ENCODE peak calls at places on chromosomes 11 and 22, in six cellular contexts. T is brain microvascular endothelial cell, J is foreskin fibroblast, W is cardiac muscle cell, O is stomach, R is fibroblast of lung. B is an unnamed sample.

GRCh38 chr11:38005597-38005996 is 1407.6 kb upstream of the RAG2 start:
- DNase-seq in T (no peak), J (peak), W (peak), O (no peak), R (peak), B (peak)

GRCh38 chr11:96486890-96487633 is 97.2 kb downstream of the JRKL start:
- DNase-seq in T (peak), J (no peak), W (peak), O (peak), R (peak), B (no peak)

GRCh38 chr11:73402834-73403185 is 26.6 kb downstream of the RELT start:
- DNase-seq in T (no peak), J (peak), W (no peak), O (no peak), R (no peak), B (no peak)

GRCh38 chr22:45649809-45650208 is 21.8 kb upstream of the ATXN10 start:
- DNase-seq in T (no peak), J (no peak), W (no peak), O (no peak), R (no peak), B (no peak)

GRCh38 chr11:119453881-119454280 is 30.9 kb upstream of the THY1 start:
- DNase-seq in T (no peak), J (no peak), W (no peak), O (no peak), R (no peak), B (no peak)

GRCh38 chr11:31702966-31703365 is 108.2 kb downstream of the PAX6 start:
- DNase-seq in T (peak), J (peak), W (no peak), O (no peak), R (peak), B (no peak)

GRCh38 chr22:39710380-39711117 is 140.0 kb downstream of the CACNA1I start:
- DNase-seq in T (no peak), J (no peak), W (peak), O (no peak), R (peak), B (no peak)

GRCh38 chr11:1520987-1521349 is 34.4 kb upstream of the MOB2 start:
- DNase-seq in T (no peak), J (peak), W (peak), O (no peak), R (no peak), B (no peak)

GRCh38 chr11:1295086-1295485 is 14.3 kb downstream of the TOLLIP start:
- DNase-seq in T (no peak), J (no peak), W (no peak), O (no peak), R (no peak), B (no peak)

GRCh38 chr11:115179647-115180046 is 324.6 kb downstream of the CADM1 start:
- DNase-seq in T (no peak), J (no peak), W (no peak), O (no peak), R (no peak), B (no peak)

DNA sequence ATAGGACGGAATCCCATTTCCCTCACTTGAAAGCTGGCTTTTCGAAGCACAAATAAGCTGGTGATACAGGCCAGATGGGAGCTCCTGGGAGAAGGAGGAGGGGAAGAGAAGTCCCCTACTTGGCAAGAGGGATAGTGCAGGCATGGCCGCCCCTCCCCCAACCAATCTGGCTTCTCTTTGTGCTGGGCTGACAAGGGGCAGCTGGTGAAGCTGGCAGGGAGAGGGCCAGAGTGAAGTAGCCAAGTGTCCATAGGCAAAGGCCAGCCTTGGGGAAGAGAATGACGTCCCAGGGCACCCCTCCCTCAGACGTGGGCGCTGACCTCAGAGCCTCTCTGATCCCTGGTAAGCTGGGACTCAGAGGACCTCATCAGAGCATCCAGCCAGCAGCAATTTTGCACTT is 78.7 kb upstream of the GRAMD1B start:
- DNase-seq in T (no peak), J (no peak), W (peak), O (no peak), R (no peak), B (no peak)
- H3K4me3 ChIP-seq in T (no peak), J (no peak), W (no peak), O (no peak), R (no peak), B (no peak)

GRCh38 chr11:61701298-61701993 is 21.3 kb downstream of the DAGLA start:
- DNase-seq in T (no peak), J (peak), W (no peak), O (no peak), R (no peak), B (no peak)
- TF ChIP-seq CTCF in T (peak), J (peak), W (peak), O (no peak), R (peak), B (peak)

DNA sequence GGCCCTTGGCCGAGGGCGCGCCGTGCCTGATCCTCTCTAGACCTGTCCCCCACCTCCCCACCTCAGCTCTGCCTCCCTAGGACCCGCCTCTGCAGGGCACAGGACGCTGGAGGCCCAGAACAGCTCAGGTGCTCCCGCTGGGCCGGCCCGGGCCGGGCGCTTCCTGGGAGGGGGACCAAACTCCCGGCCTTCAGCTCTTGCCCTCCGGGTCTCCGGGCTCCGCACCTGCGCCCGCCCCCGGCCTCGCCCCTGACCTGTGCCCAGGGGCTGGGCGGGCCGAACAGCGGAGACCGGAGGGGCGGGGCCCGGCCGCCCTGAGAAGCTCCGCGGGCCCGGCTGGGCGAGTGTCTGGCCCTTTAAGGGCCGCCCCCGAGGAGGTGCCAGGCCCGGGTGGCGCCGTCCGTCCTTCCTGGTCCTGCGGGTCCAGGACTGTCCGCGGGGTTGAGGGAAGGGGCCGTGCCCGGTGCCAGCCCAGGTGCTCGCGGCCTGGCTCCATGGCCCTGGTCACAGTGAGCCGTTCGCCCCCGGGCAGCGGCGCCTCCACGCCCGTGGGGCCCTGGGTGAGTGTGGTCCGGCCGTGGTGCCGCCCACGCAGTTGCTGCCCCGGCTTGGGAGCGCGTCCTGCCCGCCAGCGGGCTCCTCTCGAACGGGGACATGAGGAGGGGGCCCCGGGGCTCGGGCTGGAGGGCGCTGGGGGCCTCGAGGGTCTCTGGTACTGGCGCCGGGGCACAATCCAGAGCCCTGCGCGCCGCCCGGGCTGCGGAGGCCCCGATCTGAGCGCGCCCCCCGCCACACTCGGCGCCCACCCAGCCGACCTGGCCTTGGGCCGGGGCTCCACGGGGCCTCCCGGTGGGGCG is at the start of gene SSH3:
- DNase-seq in T (no peak), J (peak), W (peak), O (peak), R (peak), B (no peak)
- H3K4me3 ChIP-seq in T (peak), J (peak), W (peak), O (peak), R (peak), B (peak)

GRCh38 chr11:12914401-12914912 is 94.7 kb upstream of the RASSF10 start:
- DNase-seq in T (no peak), J (peak), W (peak), O (no peak), R (peak), B (peak)
- TF ChIP-seq CTCF in T (peak), J (peak), W (peak), O (peak), R (peak), B (peak)

DNA sequence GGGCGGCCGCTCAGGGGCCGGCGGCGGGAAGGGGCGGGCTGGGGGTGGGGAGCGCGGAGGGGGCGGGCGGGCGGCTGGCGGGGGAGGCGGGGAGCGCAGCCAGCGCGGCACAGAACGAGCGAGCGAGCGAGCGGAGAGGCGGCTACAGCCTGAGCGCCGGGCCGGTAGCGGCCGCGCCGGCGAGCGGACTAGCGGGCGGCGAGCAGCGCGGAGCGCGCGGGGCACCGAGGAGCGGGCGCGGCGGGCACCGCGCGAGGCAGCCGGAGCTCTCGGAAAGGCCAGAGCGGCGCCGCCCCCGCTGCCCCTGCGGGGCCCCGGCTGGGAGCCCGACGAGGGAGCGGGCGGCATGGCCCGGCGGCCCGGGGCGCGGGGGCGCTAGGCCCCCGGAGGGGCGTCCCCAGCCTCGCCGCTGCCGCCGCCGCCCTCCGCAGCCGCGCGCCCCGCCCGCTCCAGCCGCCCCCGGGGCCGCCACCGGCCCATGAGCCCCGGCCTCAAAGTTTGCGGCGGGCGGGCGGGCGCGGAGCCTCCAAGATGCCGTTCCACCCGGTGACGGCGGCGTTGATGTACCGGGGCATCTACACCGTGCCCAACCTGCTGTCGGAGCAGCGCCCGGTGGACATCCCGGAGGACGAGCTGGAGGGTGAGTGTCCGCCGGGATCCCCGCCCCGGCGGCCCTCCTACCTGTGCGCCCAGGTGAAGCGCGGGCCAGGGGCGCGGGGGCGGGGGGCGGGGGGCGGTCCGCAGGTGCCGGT is at the start of gene CABP7:
- DNase-seq in T (no peak), J (peak), W (peak), O (no peak), R (no peak), B (no peak)
- H3K4me3 ChIP-seq in T (no peak), J (no peak), W (peak), O (peak), R (no peak), B (peak)

DNA sequence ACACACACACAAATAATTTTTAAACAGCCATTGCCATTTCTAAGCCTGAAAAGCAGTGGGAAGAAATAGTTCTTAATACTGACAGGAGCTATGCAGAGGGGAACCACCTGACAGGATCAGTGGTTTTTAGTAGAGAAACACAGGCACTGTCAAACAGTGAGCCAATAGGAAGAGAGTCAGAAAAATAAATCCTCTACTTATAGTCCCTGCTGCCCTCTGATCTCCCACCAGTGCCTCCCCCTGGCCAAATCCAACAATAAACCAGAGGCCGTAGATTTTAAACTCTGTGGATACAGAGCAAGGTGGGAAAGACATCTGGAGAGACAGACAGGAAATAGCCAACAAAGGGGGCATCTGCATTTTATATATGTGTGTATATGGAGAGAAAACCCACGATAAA is 7.9 kb upstream of the OR56B4 start:
- DNase-seq in T (no peak), J (no peak), W (no peak), O (no peak), R (no peak), B (no peak)
- TF ChIP-seq CTCF in T (no peak), J (no peak), W (no peak), O (no peak), R (no peak), B (no peak)

GRCh38 chr11:10451399-10452116 is 3.5 kb upstream of the AMPD3 start:
- DNase-seq in T (no peak), J (no peak), W (no peak), O (no peak), R (no peak), B (no peak)
- H3K4me3 ChIP-seq in T (peak), J (peak), W (no peak), O (peak), R (peak), B (peak)

GRCh38 chr22:27327981-27328721 is 473.4 kb downstream of the MN1 start:
- DNase-seq in T (no peak), J (no peak), W (no peak), O (no peak), R (no peak), B (no peak)
- TF ChIP-seq CTCF in T (peak), J (no peak), W (no peak), O (no peak), R (no peak), B (no peak)